ENCODE peak calls at places on chromosome 16, in four cellular contexts. W is mucosa of descending colon, Q is GM13976, R is WTC11. V is an unnamed sample.

GRCh38 chr16:15953929-15954813 is 4.8 kb downstream of the ABCC1 start:
- DNase-seq in R (no peak), W (no peak), Q (no peak), V (no peak)

GRCh38 chr16:4324871-4325740 is 9.2 kb downstream of the GLIS2 start:
- DNase-seq in Q (peak), W (no peak), R (no peak), V (peak)

GRCh38 chr16:8194795-8195194 is 395.5 kb downstream of the TMEM114 start:
- DNase-seq in R (peak), W (peak), Q (no peak), V (no peak)

GRCh38 chr16:678858-679807 is 1.1 kb upstream of the STUB1 start:
- DNase-seq in R (peak), W (peak), Q (peak), V (peak)

GRCh38 chr16:12449795-12450194 is 353.9 kb downstream of the CPPED1 start:
- DNase-seq in W (no peak), R (no peak), Q (no peak), V (no peak)

GRCh38 chr16:87724490-87725291 is 41.1 kb downstream of the KLHDC4 start:
- DNase-seq in R (no peak), Q (no peak), W (no peak), V (peak)

GRCh38 chr16:14302031-14302398 is 230.9 kb downstream of the MRTFB start:
- DNase-seq in W (peak), R (peak), Q (peak), V (peak)

GRCh38 chr16:75372236-75372856 is 61.0 kb downstream of the CFDP1 start:
- DNase-seq in R (no peak), Q (no peak), W (no peak), V (no peak)

GRCh38 chr16:88306411-88306810 is 76.3 kb upstream of the ZNF469 start:
- DNase-seq in Q (no peak), R (no peak), W (no peak), V (no peak)

GRCh38 chr16:2779978-2780898 is 3.2 kb upstream of the ELOB start:
- DNase-seq in W (no peak), R (peak), Q (no peak), V (no peak)

GRCh38 chr16:709651-710499 is 4.3 kb upstream of the FBXL16 start:
- DNase-seq in Q (no peak), R (peak), W (no peak), V (no peak)

GRCh38 chr16:79625738-79626137 is 25.2 kb upstream of the MAF start:
- DNase-seq in Q (no peak), R (no peak), W (no peak), V (no peak)

GRCh38 chr16:68200120-68200783 is 35.7 kb downstream of the ESRP2 start:
- DNase-seq in R (no peak), W (no peak), Q (peak), V (peak)

GRCh38 chr16:83738926-83739503 is 68.8 kb upstream of the HSBP1 start:
- DNase-seq in W (no peak), R (no peak), Q (no peak), V (no peak)

GRCh38 chr16:79848739-79849518 is 248.4 kb upstream of the MAF start:
- DNase-seq in Q (no peak), R (no peak), W (no peak), V (no peak)

GRCh38 chr16:27748868-27749546 is 199.1 kb downstream of the KATNIP start:
- DNase-seq in W (peak), R (peak), Q (peak), V (peak)
- TF ChIP-seq CTCF in W (peak), R (no peak), Q (no peak), V (no peak)

GRCh38 chr16:85365120-85365519 is 248.0 kb upstream of the GSE1 start:
- DNase-seq in W (no peak), Q (no peak), R (no peak), V (no peak)

GRCh38 chr16:85363427-85363826 is 249.7 kb upstream of the GSE1 start:
- DNase-seq in R (no peak), Q (no peak), W (no peak), V (no peak)

GRCh38 chr16:85366031-85366763 is 246.9 kb upstream of the GSE1 start:
- DNase-seq in R (peak), Q (no peak), W (no peak), V (no peak)

GRCh38 chr16:85363881-85364280 is 249.2 kb upstream of the GSE1 start:
- DNase-seq in Q (no peak), R (no peak), W (no peak), V (no peak)

DNA sequence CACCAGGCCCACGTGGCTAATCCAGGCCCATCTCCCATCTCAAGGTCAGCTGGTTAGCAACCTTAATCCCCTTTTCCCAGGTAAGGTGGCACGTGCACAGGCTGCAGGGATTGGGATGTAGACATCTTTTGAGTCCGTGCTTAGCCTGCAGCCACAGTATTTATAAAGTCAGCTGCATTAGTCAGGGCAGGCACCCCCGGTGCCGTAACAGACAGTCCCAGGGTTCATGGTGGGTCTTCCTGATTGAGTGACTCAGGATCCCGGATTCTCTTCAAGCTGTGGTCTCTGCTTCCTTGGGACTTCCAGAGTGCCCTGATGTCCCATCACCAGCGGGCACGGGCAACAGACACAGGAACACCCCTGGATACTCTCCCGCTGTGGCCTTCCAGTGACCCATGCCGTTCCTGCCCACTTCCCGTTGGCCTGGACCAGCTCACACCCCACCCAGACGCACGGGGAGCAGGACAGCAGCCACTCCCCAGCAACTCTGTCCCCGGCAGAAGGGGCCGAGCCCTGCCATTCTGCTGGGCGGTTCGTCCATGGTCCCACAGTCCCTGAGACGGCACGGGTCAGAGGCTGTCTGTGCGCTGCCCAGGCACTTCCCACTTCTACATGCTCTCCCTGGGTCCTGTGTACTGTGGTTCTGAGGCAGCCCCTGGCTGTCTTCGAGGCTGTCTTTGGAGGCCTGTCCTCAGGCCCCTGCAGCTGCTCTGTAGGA is 248.6 kb upstream of the GSE1 start:
- DNase-seq in R (no peak), Q (no peak), W (no peak), V (no peak)
- TF ChIP-seq CTCF in R (no peak), Q (no peak), W (no peak), V (no peak)

GRCh38 chr16:72961115-72961832 is 86.7 kb downstream of the ZFHX3 start:
- DNase-seq in Q (no peak), R (no peak), W (no peak), V (no peak)
- TF ChIP-seq CTCF in Q (no peak), R (no peak), W (no peak), V (no peak)

DNA sequence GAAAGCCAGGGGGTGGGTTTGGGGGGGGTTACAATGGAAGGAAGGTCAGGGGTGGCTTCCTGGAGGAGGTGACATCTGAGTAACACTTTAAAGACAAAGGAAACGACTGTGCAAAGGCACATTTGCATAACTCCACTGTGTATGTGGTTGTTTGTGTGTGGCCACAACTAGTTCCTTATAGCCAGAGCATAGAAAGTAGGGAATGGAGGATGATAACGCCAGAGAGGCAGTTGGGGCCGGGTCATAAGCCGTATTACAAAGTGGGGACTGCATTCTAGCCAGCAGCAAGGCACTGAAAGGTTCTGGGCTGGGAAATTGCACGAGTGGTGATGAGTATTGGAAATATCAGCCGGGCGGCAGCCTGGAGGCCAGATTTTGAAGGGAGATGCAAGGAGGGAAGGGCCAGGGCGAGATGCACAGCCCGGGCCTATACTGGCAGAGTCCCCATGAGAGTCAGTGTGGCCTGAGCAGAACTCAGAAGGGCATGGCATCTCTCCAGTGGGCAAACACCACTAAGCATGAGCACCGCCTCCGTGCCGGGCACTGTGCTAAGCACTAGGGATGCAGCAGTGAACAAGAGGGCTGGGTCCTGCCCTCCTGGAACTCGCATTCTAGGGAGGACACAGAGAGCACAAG is 33.6 kb downstream of the TK2 start:
- DNase-seq in W (no peak), R (no peak), Q (no peak), V (no peak)
- TF ChIP-seq CTCF in W (no peak), R (no peak), Q (no peak), V (no peak)

DNA sequence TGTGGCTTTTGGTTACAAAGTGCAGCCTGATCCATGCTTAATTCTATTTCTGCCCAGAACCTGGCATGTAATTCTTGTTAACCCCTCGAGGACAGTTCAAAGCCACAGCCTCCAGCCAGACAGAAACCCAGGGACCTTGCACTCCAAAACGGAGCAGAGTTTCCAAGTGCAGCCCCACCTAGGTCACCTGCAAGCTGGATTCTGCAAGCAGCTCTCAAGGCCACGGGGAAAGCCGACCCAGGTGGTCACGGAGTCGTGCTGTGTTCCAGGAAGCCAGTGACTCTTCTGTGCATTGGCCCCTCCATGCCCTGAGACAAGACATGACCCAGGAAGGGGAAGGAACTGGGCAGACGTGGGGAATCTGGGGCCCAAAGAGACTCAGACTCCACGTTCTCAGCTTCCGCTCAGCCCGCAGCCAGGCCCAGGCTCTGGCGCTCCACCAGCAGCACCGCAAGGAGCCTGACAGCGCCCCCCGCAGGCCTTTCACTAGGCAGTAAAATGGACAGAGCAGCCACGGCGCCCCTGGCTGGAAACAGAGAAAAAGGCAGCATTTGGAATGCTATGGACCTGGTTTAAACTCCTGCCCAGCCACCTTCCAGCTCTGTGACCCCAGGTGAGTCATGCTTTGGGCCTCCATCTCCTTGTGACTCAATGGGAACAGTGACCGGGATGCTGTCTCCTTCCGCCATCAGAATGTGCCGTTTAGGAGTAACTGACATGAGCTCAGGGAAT is 27.3 kb upstream of the GSG1L start:
- DNase-seq in W (no peak), Q (no peak), R (peak), V (no peak)
- TF ChIP-seq CTCF in W (no peak), Q (no peak), R (peak), V (no peak)

GRCh38 chr16:11217651-11218323 is 38.2 kb downstream of the SOCS1 start:
- DNase-seq in R (no peak), Q (no peak), W (no peak), V (no peak)

GRCh38 chr16:11213799-11214198 is 42.2 kb downstream of the SOCS1 start:
- DNase-seq in R (no peak), W (no peak), Q (no peak), V (no peak)

GRCh38 chr16:11219188-11219587 is 36.8 kb downstream of the SOCS1 start:
- DNase-seq in Q (no peak), R (no peak), W (no peak), V (no peak)

GRCh38 chr16:11215935-11216556 is 40.0 kb downstream of the SOCS1 start:
- DNase-seq in W (no peak), Q (no peak), R (no peak), V (no peak)

GRCh38 chr16:11218324-11218962 is 37.6 kb downstream of the SOCS1 start:
- DNase-seq in Q (no peak), W (no peak), R (no peak), V (no peak)
- TF ChIP-seq CTCF in Q (no peak), W (no peak), R (peak), V (peak)

GRCh38 chr16:74225278-74225677 is 71.3 kb upstream of the PSMD7 start:
- DNase-seq in W (no peak), Q (no peak), R (no peak), V (no peak)

GRCh38 chr16:74230126-74230525 is 66.5 kb upstream of the PSMD7 start:
- DNase-seq in Q (no peak), W (no peak), R (no peak), V (no peak)

GRCh38 chr16:74224828-74225227 is 71.8 kb upstream of the PSMD7 start:
- DNase-seq in W (no peak), R (no peak), Q (no peak), V (no peak)

DNA sequence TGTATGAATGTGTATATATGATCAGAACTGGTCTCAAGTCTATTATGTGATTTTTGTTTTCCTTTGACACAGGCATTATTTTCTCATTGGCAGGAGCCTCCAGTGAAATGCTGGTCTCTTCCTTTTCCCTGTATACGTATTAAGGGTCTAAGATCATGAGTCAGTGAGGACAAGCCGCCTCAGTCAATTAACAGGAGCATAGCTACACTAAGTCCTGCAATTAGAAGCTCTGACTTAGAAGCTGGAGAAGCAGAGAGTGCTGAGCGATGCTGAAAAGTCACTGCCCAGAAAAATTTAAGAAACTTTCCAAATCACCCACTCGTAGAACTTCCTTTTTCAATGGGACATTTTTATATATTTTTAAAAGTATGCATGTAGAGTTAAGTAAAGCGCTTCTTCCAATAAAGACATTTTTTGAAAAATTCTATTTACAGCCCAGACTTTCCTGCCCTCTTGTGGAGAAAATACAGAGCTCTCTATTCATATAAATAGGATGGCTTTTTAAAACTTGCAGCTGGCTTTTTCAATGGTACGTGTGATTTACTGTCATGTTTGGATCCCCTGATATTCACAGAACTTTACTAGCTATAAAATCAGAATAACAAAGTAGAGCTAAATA is 70.1 kb upstream of the PSMD7 start:
- DNase-seq in W (no peak), Q (peak), R (no peak), V (no peak)
- TF ChIP-seq CTCF in W (no peak), Q (no peak), R (no peak), V (no peak)

V was measured in GM20000.